ENCODE peak calls at places on chromosomes 11 and 22, in six cellular contexts. E is tibial nerve, U is suprapubic skin, F is ovary, P is sigmoid colon, W is A549. T is an unnamed sample.

GRCh38 chr11:113174862-113175261 is 139.5 kb upstream of the TTC12 start:
- DNase-seq in U (no peak), W (no peak), P (no peak), E (no peak), F (no peak), T (no peak)

GRCh38 chr22:27348634-27349033 is 452.9 kb downstream of the MN1 start:
- DNase-seq in W (no peak), U (no peak), E (no peak), F (no peak), P (no peak), T (no peak)

GRCh38 chr22:28560005-28560742 is 119.5 kb downstream of the TTC28 start:
- DNase-seq in E (no peak), U (no peak), P (no peak), W (peak), F (no peak), T (no peak)

GRCh38 chr11:120184946-120185677 is 25.7 kb upstream of the OAF start:
- DNase-seq in W (no peak), U (peak), E (peak), P (peak), F (peak), T (peak)

GRCh38 chr11:17117262-17117661 is 39.8 kb upstream of the RPS13 start:
- DNase-seq in E (no peak), W (no peak), P (no peak), U (no peak), F (no peak), T (no peak)

GRCh38 chr11:114774599-114775365 is 96.5 kb downstream of the NXPE2 start:
- DNase-seq in P (no peak), E (no peak), U (no peak), W (peak), F (peak), T (peak)

GRCh38 chr11:108754901-108755625 is 90.2 kb downstream of the DDX10 start:
- DNase-seq in P (peak), W (no peak), E (peak), U (no peak), F (no peak), T (no peak)

GRCh38 chr11:87398913-87399312 is 361.2 kb downstream of the TMEM135 start:
- DNase-seq in W (no peak), P (peak), E (peak), F (no peak), U (peak), T (no peak)

GRCh38 chr11:126403658-126404057 is 48.2 kb downstream of the ST3GAL4 start:
- DNase-seq in W (no peak), P (no peak), U (no peak), F (peak), E (no peak), T (no peak)

GRCh38 chr11:72483412-72484186 is 49.3 kb upstream of the CLPB start:
- DNase-seq in F (no peak), U (no peak), E (peak), W (peak), P (no peak), T (no peak)

GRCh38 chr11:118882489-118882888 is 1.2 kb upstream of the CXCR5 start:
- DNase-seq in W (no peak), F (no peak), E (no peak), U (no peak), P (no peak), T (no peak)

GRCh38 chr22:30332551-30332950 is 5.8 kb upstream of the TBC1D10A start:
- DNase-seq in W (no peak), F (no peak), U (no peak), E (no peak), P (no peak), T (no peak)

DNA sequence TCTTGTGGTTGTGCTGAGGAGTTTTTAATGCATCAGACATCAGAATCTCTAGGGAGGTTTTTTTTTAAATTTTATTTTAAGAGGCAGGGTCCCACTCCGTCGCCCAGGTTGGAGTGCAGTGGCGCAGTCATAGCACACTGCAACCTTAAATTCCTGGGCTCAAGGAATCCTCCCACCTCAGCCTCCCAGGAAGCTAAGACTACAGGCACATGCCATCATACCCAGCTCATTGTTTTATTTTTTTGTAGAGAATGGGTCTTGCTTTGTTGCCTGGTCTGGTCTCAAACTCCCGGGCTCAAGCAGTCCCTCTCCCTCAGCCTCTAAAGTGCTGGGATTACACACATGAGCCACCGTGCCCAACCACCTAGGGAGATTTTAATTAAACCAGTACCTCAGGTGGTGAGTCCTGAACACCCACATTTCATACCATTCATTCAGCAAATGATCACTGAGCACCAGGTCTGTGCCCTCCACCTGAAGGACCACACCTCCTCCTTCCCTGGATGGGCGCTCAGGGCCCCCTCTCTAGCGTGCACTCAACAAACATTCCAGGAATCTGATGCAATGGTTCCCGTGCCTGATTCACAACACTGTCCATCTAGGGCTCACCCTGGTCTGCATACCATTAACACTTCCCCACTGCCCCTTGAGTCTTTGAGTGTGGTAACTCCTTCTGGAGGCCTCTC is 9.5 kb upstream of the MYH9 start:
- DNase-seq in U (no peak), P (no peak), E (no peak), W (peak), F (no peak), T (no peak)
- TF ChIP-seq EP300 in U (no peak), P (no peak), E (no peak), W (no peak), F (no peak), T (no peak)

GRCh38 chr11:81373986-81374385 is 1359.7 kb downstream of the FAM181B start:
- DNase-seq in F (no peak), U (no peak), W (no peak), P (no peak), E (no peak), T (no peak)

GRCh38 chr11:81377418-81377817 is 1356.2 kb downstream of the FAM181B start:
- DNase-seq in E (no peak), P (no peak), W (no peak), U (no peak), F (no peak), T (no peak)
- TF ChIP-seq POLR2A in E (no peak), P (no peak), W (no peak), U (no peak), F (no peak), T (no peak)

DNA sequence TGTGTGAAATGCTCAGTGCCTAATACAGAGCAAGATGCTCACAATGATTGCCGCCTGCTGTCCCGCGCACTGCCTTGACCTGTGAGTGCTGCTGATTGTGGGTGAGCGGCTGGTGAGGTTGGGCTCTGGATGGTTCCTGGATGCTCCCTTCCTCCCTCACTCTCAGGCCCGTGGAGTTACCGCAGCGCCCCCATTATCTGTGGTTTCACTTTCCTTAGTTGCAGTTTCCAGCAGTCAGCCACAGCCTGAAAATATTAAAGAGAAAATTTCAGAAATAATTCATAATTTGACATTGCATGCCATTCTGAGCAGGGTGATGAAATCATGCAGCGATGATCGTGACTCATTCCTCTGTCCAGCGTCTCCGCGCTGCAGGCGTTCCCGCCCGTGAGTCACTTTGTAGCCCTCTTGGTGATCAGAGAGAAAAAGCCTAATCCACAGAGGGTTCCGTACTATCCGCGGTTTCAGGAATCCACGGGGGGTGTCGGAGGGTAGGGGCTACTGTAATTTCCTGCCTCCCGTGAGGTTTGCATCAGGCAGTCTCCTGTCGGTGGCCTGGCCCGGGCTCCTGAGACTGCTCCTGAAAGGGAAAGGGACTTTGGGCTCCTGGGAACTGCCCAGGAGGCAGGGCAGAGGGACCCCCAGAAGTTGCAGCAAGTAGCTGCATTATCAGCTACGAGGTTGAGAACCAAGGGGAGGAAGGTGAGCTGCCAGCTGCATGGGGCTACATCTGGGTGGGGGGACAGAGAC is 10.6 kb downstream of the RPL3 start:
- DNase-seq in W (peak), U (peak), P (peak), F (peak), E (peak), T (peak)
- TF ChIP-seq EP300 in W (peak), U (no peak), P (no peak), F (no peak), E (peak), T (no peak)

DNA sequence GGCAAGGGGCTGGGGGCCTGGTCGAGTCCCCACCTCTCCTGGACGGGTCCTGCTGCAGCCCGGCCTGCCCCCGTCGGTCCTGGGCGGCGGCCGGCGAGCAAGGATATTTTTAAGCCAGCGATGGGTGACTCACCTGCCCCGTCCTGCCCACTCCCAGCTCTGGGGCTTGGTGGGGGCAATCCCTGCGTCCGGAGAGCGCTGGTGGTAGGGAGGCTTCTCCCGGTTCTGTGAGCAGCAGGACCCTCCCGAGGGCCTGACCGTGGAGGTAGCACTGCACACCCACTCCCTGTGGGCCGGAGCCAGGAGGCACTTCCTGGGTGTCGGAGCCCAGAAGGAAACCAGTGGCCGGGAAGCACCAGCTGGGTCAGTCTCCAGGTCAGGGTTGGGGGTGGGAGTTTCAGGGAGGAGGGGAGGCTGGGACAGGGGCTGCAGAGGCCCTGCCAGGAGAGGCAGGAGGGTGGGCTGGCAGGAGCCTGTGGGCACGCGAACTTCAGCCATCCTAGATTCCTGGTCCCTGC is 467 bp downstream of the EPS8L2 start:
- DNase-seq in U (no peak), P (no peak), E (no peak), F (peak), W (peak), T (peak)
- TF ChIP-seq POLR2A in U (no peak), P (no peak), E (no peak), F (no peak), W (no peak), T (no peak)

GRCh38 chr11:64864473-64865285 is 13.7 kb downstream of the EHD1 start:
- DNase-seq in E (peak), W (no peak), F (peak), P (peak), U (no peak), T (no peak)
- TF ChIP-seq EP300 in E (peak), W (no peak), F (no peak), P (no peak), U (no peak), T (peak)

GRCh38 chr11:47378011-47378835 is at the start of gene SPI1:
- DNase-seq in E (peak), F (peak), P (peak), W (no peak), U (no peak), T (peak)
- TF ChIP-seq POLR2A in E (no peak), F (no peak), P (peak), W (no peak), U (peak), T (no peak)

T was measured in stomach.